ENCODE peak calls at places on chromosomes 1 and 21, in seven cellular contexts. T, M, Q, S, X, P and Z are unnamed samples.

GRCh38 chr1:3283849-3284248 is 170.6 kb upstream of the ARHGEF16 start:
- DNase-seq in T (no peak), M (no peak), Q (no peak), S (no peak), X (peak; percentile 70), P (peak; percentile 28), Z (no peak)

GRCh38 chr1:103187673-103188072 is 79.4 kb upstream of the COL11A1 start:
- DNase-seq in T (no peak), M (no peak), Q (no peak), S (no peak), X (no peak), P (no peak), Z (no peak)

GRCh38 chr1:94438692-94439276 is 20.6 kb downstream of the ABCD3 start:
- DNase-seq in T (no peak), M (no peak), Q (peak; percentile 42), S (no peak), X (no peak), P (peak; percentile 62), Z (no peak)

GRCh38 chr1:99645199-99645598 is 714 bp upstream of the PALMD start:
- DNase-seq in T (no peak), M (no peak), Q (peak; percentile 48), S (peak; percentile 38), X (no peak), P (no peak), Z (no peak)

GRCh38 chr1:8477199-8477982 is 159.5 kb downstream of the SLC45A1 start:
- DNase-seq in T (no peak), M (no peak), Q (peak; percentile 35), S (peak; percentile 65), X (no peak), P (no peak), Z (no peak)

GRCh38 chr1:6724517-6725141 is 23.0 kb upstream of the DNAJC11 start:
- DNase-seq in T (no peak), M (no peak), Q (peak; percentile 82), S (no peak), X (no peak), P (no peak), Z (no peak)

GRCh38 chr1:185719021-185719420 is 15.2 kb upstream of the HMCN1 start:
- DNase-seq in T (no peak), M (no peak), Q (peak; percentile 58), S (peak; percentile 96), X (peak; percentile 55), P (no peak), Z (no peak)

GRCh38 chr21:43648171-43648570 is 11.1 kb downstream of the HSF2BP start:
- DNase-seq in T (no peak), M (no peak), Q (no peak), S (no peak), X (no peak), P (no peak), Z (no peak)

GRCh38 chr1:2523191-2523890 is 3.1 kb downstream of the PANK4 start:
- DNase-seq in T (no peak), M (no peak), Q (peak; percentile 43), S (no peak), X (no peak), P (no peak), Z (no peak)

GRCh38 chr21:45019887-45020537 is 54.4 kb upstream of the ADARB1 start:
- DNase-seq in T (no peak), M (no peak), Q (no peak), S (no peak), X (no peak), P (no peak), Z (no peak)

GRCh38 chr1:209199822-209200221 is 383.7 kb upstream of the CAMK1G start:
- DNase-seq in T (no peak), M (no peak), Q (no peak), S (no peak), X (peak; percentile 68), P (no peak), Z (no peak)

GRCh38 chr1:226610671-226611070 is 62.1 kb downstream of the STUM start:
- DNase-seq in T (no peak), M (no peak), Q (no peak), S (no peak), X (no peak), P (no peak), Z (no peak)

GRCh38 chr1:157092831-157093230 is 6.8 kb downstream of the ETV3L start:
- DNase-seq in T (peak; percentile 15), M (no peak), Q (no peak), S (no peak), X (no peak), P (no peak), Z (no peak)

GRCh38 chr1:213585402-213585801 is 402.4 kb upstream of the PROX1 start:
- DNase-seq in T (no peak), M (no peak), Q (no peak), S (no peak), X (no peak), P (peak; percentile 78), Z (no peak)

GRCh38 chr1:17640411-17640810 is 100.9 kb downstream of the ARHGEF10L start:
- DNase-seq in T (no peak), M (no peak), Q (no peak), S (no peak), X (no peak), P (no peak), Z (no peak)

GRCh38 chr1:230768903-230769570 is 21.8 kb downstream of the CAPN9 start:
- DNase-seq in T (no peak), M (no peak), Q (peak; percentile 93), S (peak; percentile 43), X (no peak), P (no peak), Z (no peak)

GRCh38 chr1:205470131-205470530 is 14.3 kb upstream of the BLACAT1 start:
- DNase-seq in T (no peak), M (no peak), Q (no peak), S (no peak), X (no peak), P (no peak), Z (no peak)

GRCh38 chr21:20701235-20701634 is 297.0 kb upstream of the NCAM2 start:
- DNase-seq in T (no peak), M (no peak), Q (no peak), S (no peak), X (no peak), P (no peak), Z (no peak)

GRCh38 chr1:6033986-6034749 is 11.5 kb upstream of the KCNAB2 start:
- DNase-seq in T (no peak), M (no peak), Q (peak; percentile 19), S (no peak), X (peak; percentile 76), P (peak; percentile 45), Z (no peak)

GRCh38 chr1:19028110-19028509 is 71.6 kb upstream of the IFFO2 start:
- DNase-seq in T (peak; percentile 14), M (no peak), Q (no peak), S (no peak), X (no peak), P (peak; percentile 45), Z (peak; percentile 26)

GRCh38 chr1:112807117-112807516 is 92.0 kb upstream of the PPM1J start:
- DNase-seq in T (no peak), M (no peak), Q (no peak), S (no peak), X (peak; percentile 30), P (no peak), Z (no peak)

GRCh38 chr1:46393510-46393909 is 607 bp upstream of the FAAH start:
- DNase-seq in T (no peak), M (no peak), Q (no peak), S (no peak), X (peak; percentile 79), P (no peak), Z (no peak)

GRCh38 chr1:78839704-78840277 is 166.7 kb downstream of the ADGRL4 start:
- DNase-seq in T (no peak), M (peak; percentile 2), Q (peak; percentile 51), S (no peak), X (peak; percentile 60), P (peak; percentile 25), Z (no peak)

GRCh38 chr1:219298581-219299148 is 125.0 kb downstream of the LYPLAL1 start:
- DNase-seq in T (no peak), M (no peak), Q (peak; percentile 68), S (no peak), X (no peak), P (no peak), Z (no peak)

GRCh38 chr1:162548170-162548569 is 13.4 kb upstream of the UAP1 start:
- DNase-seq in T (peak; percentile 18), M (no peak), Q (no peak), S (peak; percentile 76), X (no peak), P (peak; percentile 23), Z (no peak)

GRCh38 chr1:205446828-205447227 is 9.0 kb downstream of the BLACAT1 start:
- DNase-seq in T (no peak), M (no peak), Q (no peak), S (no peak), X (peak; percentile 91), P (no peak), Z (no peak)

GRCh38 chr1:6832789-6833188 is 47.5 kb downstream of the CAMTA1 start:
- DNase-seq in T (peak; percentile 44), M (no peak), Q (no peak), S (no peak), X (no peak), P (no peak), Z (no peak)

GRCh38 chr1:63635681-63636080 is 42.5 kb downstream of the PGM1 start:
- DNase-seq in T (no peak), M (no peak), Q (peak; percentile 31), S (peak; percentile 69), X (no peak), P (no peak), Z (no peak)

GRCh38 chr1:175016073-175016722 is 7.0 kb downstream of the MRPS14 start:
- DNase-seq in T (no peak), M (no peak), Q (no peak), S (no peak), X (no peak), P (no peak), Z (no peak)

GRCh38 chr21:45607922-45608295 is 35.6 kb upstream of the PCBP3 start:
- DNase-seq in T (no peak), M (no peak), Q (no peak), S (no peak), X (no peak), P (no peak), Z (no peak)

GRCh38 chr1:201903135-201903534 is 14.4 kb downstream of the SHISA4 start:
- DNase-seq in T (no peak), M (no peak), Q (peak; percentile 54), S (peak; percentile 49), X (no peak), P (no peak), Z (no peak)

GRCh38 chr1:97277891-97278662 is 556.5 kb downstream of the PTBP2 start:
- DNase-seq in T (no peak), M (no peak), Q (peak; percentile 71), S (peak; percentile 55), X (no peak), P (no peak), Z (no peak)

GRCh38 chr1:94755675-94756074 is 64.5 kb upstream of the SLC44A3 start:
- DNase-seq in T (no peak), M (no peak), Q (peak; percentile 97), S (peak; percentile 83), X (no peak), P (no peak), Z (no peak)

GRCh38 chr1:79041666-79042065 is 35.1 kb upstream of the ADGRL4 start:
- DNase-seq in T (no peak), M (no peak), Q (no peak), S (no peak), X (no peak), P (no peak), Z (no peak)

GRCh38 chr21:46634966-46635323 is 529 bp upstream of the PRMT2 start:
- DNase-seq in T (peak; percentile 83), M (no peak), Q (peak; percentile 91), S (peak; percentile 82), X (peak; percentile 86), P (peak; percentile 66), Z (no peak)

GRCh38 chr1:224644553-224645154 is 28.5 kb downstream of the CNIH3 start:
- DNase-seq in T (no peak), M (no peak), Q (peak; percentile 56), S (peak; percentile 21), X (peak; percentile 52), P (peak; percentile 73), Z (no peak)

GRCh38 chr1:204325944-204326343 is 33.8 kb downstream of the PLEKHA6 start:
- DNase-seq in T (no peak), M (no peak), Q (no peak), S (no peak), X (no peak), P (no peak), Z (peak; percentile 23)

GRCh38 chr1:152870831-152871730 is 7.0 kb upstream of the SMCP start:
- DNase-seq in T (no peak), M (no peak), Q (no peak), S (peak; percentile 20), X (peak; percentile 3), P (no peak), Z (no peak)